ENCODE peak calls at places on chromosome 15, in four cellular contexts. X is activated effector memory CD4-positive, alpha-beta T cell treated with anti-CD3 and anti-CD28 coated beads, Interleukin-2, amount 50 U/mL, for 16 hours; K is stimulated activated CD4-positive, alpha-beta T cell treated with anti-CD3 and anti-CD28 coated beads, Interleukin-12 subunit alpha, Interleukin-12 subunit beta, amount 100 ng/mL, for 4 hours; U is NCI-H1092 treated with DMSO at 0.1 percent for 48 hours. Z is an unnamed sample.

GRCh38 chr15:82303956-82304640 is 41.5 kb downstream of the SAXO2 start:
- DNase-seq in K (no peak), U (no peak), X (no peak), Z (no peak)

GRCh38 chr15:73838795-73839565 is 34.4 kb upstream of the TBC1D21 start:
- DNase-seq in K (no peak), U (no peak), X (peak; percentile 25), Z (peak; percentile 92)

GRCh38 chr15:69358850-69359249 is 55.3 kb upstream of the KIF23 start:
- DNase-seq in X (no peak), U (no peak), K (no peak), Z (no peak)

GRCh38 chr15:70334286-70334685 is 236.6 kb upstream of the TLE3 start:
- DNase-seq in K (no peak), X (no peak), U (no peak), Z (no peak)

GRCh38 chr15:62071711-62072308 is 5.0 kb downstream of the C2CD4A start:
- DNase-seq in U (peak; percentile 23), K (no peak), X (no peak), Z (no peak)

GRCh38 chr15:51076898-51077564 is 17.7 kb downstream of the TNFAIP8L3 start:
- DNase-seq in X (no peak), K (no peak), U (no peak), Z (peak; percentile 77)

GRCh38 chr15:94164202-94164807 is 67.1 kb upstream of the MCTP2 start:
- DNase-seq in U (peak; percentile 59), K (peak; percentile 49), X (peak; percentile 74), Z (no peak)

GRCh38 chr15:44038801-44039200 is 156.3 kb downstream of the FRMD5 start:
- DNase-seq in K (no peak), X (no peak), U (no peak), Z (no peak)

GRCh38 chr15:76060098-76060989 is 559 bp downstream of the TMEM266 start:
- DNase-seq in K (peak; percentile 8), X (peak; percentile 64), U (no peak), Z (no peak)

GRCh38 chr15:67769468-67770097 is 55.7 kb upstream of the SKOR1 start:
- DNase-seq in U (no peak), X (no peak), K (no peak), Z (no peak)

GRCh38 chr15:87293016-87293415 is 963.5 kb downstream of the NTRK3 start:
- DNase-seq in X (no peak), K (no peak), U (no peak), Z (no peak)

GRCh38 chr15:61479601-61480000 is 250.5 kb upstream of the RORA start:
- DNase-seq in X (no peak), K (no peak), U (no peak), Z (no peak)

GRCh38 chr15:34716111-34716510 is 38.7 kb downstream of the GJD2 start:
- DNase-seq in U (no peak), X (no peak), K (no peak), Z (no peak)

GRCh38 chr15:35330921-35331320 is 215.0 kb downstream of the DPH6 start:
- DNase-seq in X (no peak), U (no peak), K (no peak), Z (no peak)

GRCh38 chr15:78840661-78841060 is 29.4 kb upstream of the ADAMTS7 start:
- DNase-seq in K (no peak), U (no peak), X (no peak), Z (peak; percentile 58)

GRCh38 chr15:82999905-83000671 is 11.4 kb downstream of the C15orf40 start:
- DNase-seq in U (peak; percentile 37), X (no peak), K (no peak), Z (no peak)

GRCh38 chr15:66881173-66881905 is 179.3 kb downstream of the SMAD6 start:
- DNase-seq in U (no peak), K (no peak), X (peak; percentile 14), Z (peak; percentile 69)

GRCh38 chr15:26967719-26968269 is 3.2 kb upstream of the GABRG3 start:
- DNase-seq in K (no peak), U (peak; percentile 64), X (no peak), Z (no peak)

GRCh38 chr15:56794923-56795329 is 61.6 kb upstream of the ZNF280D start:
- DNase-seq in X (no peak), K (no peak), U (no peak), Z (no peak)

GRCh38 chr15:52224211-52224610 is 33.0 kb upstream of the GNB5 start:
- DNase-seq in U (no peak), K (no peak), X (no peak), Z (no peak)

GRCh38 chr15:48796930-48797329 is 13.9 kb downstream of the CEP152 start:
- DNase-seq in X (no peak), U (no peak), K (no peak), Z (no peak)

Z was measured in cardiac septum.